ENCODE peak calls at places on chromosomes 11 and 22, in nine cellular contexts. Y is spleen; E is pancreas; A is tibial artery; P is psoas muscle; D is stomach; T is CD8-positive, alpha-beta memory T cell; L is heart right ventricle; W is neuronal stem cell. H is an unnamed sample. For H3K4me1, the result is how much of the 10 kb centered on the place peaks cover.

GRCh38 chr11:69483696-69484426 is 2.4 kb downstream of the LINC01488 start:
- DNase-seq in Y (peak), E (no peak), A (no peak), P (peak), D (no peak), T (no peak), L (no peak), W (no peak), H (no peak)

GRCh38 chr22:38144025-38144405 is 33.5 kb upstream of the BAIAP2L2 start:
- DNase-seq in Y (no peak), E (no peak), A (peak), P (no peak), D (no peak), T (no peak), L (no peak), W (no peak), H (no peak)

GRCh38 chr11:103988595-103988969 is 47.9 kb upstream of the DDI1 start:
- DNase-seq in Y (no peak), E (no peak), A (no peak), P (no peak), D (no peak), T (no peak), L (no peak), W (no peak), H (no peak)

GRCh38 chr22:23233746-23234408 is 53.6 kb downstream of the BCR start:
- DNase-seq in Y (no peak), E (no peak), A (no peak), P (peak), D (no peak), T (no peak), L (no peak), W (no peak), H (no peak)

GRCh38 chr11:69078930-69079607 is 30.3 kb downstream of the TPCN2 start:
- DNase-seq in Y (no peak), E (no peak), A (no peak), P (no peak), D (no peak), T (no peak), L (no peak), W (no peak), H (no peak)

GRCh38 chr11:26780686-26781085 is 58.8 kb upstream of the SLC5A12 start:
- DNase-seq in Y (no peak), E (no peak), A (no peak), P (no peak), D (no peak), T (no peak), L (no peak), W (no peak), H (no peak)

GRCh38 chr11:72553748-72554147 is 119.4 kb upstream of the CLPB start:
- DNase-seq in Y (no peak), E (no peak), A (no peak), P (no peak), D (no peak), T (peak), L (no peak), W (no peak), H (no peak)

GRCh38 chr11:26028294-26028954 is 303.5 kb upstream of the ANO3 start:
- DNase-seq in Y (no peak), E (no peak), A (no peak), P (no peak), D (no peak), T (no peak), L (no peak), W (no peak), H (no peak)

GRCh38 chr22:28198692-28199091 is 279.6 kb upstream of the PITPNB start:
- DNase-seq in Y (no peak), E (no peak), A (no peak), P (no peak), D (no peak), T (no peak), L (no peak), W (no peak), H (no peak)

GRCh38 chr11:64124147-64124546 is 41.8 kb downstream of the MACROD1 start:
- DNase-seq in Y (no peak), E (no peak), A (no peak), P (no peak), D (no peak), T (no peak), L (no peak), W (no peak), H (no peak)

GRCh38 chr11:121153472-121153871 is 52.4 kb downstream of the TECTA start:
- DNase-seq in Y (no peak), E (no peak), A (no peak), P (no peak), D (no peak), T (no peak), L (no peak), W (no peak), H (no peak)

GRCh38 chr22:47125603-47126002 is 363.2 kb downstream of the TBC1D22A start:
- DNase-seq in Y (peak), E (no peak), A (peak), P (no peak), D (no peak), T (no peak), L (no peak), W (no peak), H (no peak)

GRCh38 chr11:88683024-88683423 is 345.5 kb upstream of the CTSC start:
- DNase-seq in Y (no peak), E (no peak), A (no peak), P (no peak), D (no peak), T (no peak), L (no peak), W (peak), H (no peak)

GRCh38 chr11:130340671-130341319 is 26.1 kb upstream of the ZBTB44 start:
- DNase-seq in Y (no peak), E (no peak), A (no peak), P (no peak), D (no peak), T (peak), L (no peak), W (no peak), H (no peak)

GRCh38 chr11:34454308-34455032 is 15.7 kb downstream of the CAT start:
- DNase-seq in Y (no peak), E (no peak), A (no peak), P (no peak), D (no peak), T (no peak), L (no peak), W (no peak), H (no peak)

GRCh38 chr11:12213920-12214319 is 103.5 kb downstream of the MICAL2 start:
- DNase-seq in Y (no peak), E (no peak), A (no peak), P (no peak), D (no peak), T (no peak), L (no peak), W (no peak), H (no peak)
- H3K4me1 ChIP-seq in Y (under half), E (under half), A (under half), P (under half), D (under half), T (under half), L (under half), W (under half), H (under half)

DNA sequence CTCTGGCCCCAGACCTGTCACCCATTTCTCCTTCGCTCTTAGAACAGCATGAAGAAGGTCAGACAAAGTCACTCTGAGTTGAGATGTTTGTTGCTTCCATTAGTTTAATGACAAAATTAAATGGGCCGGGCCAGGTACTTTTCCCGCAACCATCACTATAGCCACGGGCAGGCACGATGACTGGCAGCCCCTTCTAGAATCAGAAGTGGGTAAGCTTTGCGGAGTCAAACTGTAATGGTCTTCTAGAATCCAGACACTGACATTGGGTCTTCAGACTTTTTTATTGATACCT is 2.3 kb upstream of the ACR start:
- DNase-seq in Y (no peak), E (no peak), A (no peak), P (no peak), D (no peak), T (no peak), L (no peak), W (no peak), H (no peak)
- H3K4me1 ChIP-seq in Y (under half), E (under half), A (under half), P (under half), D (under half), T (under half), L (under half), W (under half), H (under half)

DNA sequence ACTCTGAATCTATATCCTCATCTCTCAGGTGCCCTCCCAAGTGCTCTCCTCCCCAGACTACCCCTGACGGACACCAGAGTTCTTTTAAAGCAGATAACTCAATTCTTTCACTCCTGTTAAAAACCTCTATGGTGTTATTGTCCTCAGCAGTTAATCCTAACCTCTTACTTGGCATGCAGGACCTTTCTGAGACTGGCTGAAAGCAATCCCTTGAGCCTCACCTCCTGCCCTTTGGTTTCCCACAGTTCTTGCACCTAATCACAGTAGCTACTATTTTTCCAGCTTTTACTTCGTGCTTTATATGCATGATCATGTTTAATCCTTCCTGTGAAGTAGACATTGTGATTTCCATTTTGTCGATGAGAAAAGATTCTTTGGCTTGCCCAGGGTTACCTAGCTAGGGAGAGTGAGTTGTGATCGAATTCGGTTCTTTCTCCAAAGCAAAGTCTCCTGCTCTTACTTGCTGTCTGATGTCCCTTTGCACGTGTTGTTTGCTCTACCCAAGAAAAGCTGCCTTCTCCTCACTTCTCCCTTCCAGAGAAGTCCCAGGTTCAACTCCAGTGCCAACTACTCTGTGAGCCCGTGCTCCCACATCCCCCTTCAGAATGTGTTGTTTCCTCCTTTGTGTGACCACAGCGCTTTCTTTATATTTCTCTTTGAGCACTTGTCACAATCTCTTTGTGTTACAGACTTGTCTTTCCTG is 2.1 kb downstream of the UBE2L3 start:
- DNase-seq in Y (no peak), E (no peak), A (no peak), P (no peak), D (no peak), T (no peak), L (no peak), W (no peak), H (no peak)
- H3K4me1 ChIP-seq in Y (under half), E (under half), A (under half), P (under half), D (half or more), T (half or more), L (half or more), W (under half), H (under half)

GRCh38 chr11:60982184-60982583 is 10.7 kb downstream of the CD6 start:
- DNase-seq in Y (no peak), E (no peak), A (no peak), P (no peak), D (no peak), T (no peak), L (no peak), W (no peak), H (no peak)

GRCh38 chr11:60981515-60981914 is 10.0 kb downstream of the CD6 start:
- DNase-seq in Y (no peak), E (no peak), A (no peak), P (no peak), D (no peak), T (no peak), L (no peak), W (no peak), H (no peak)

GRCh38 chr11:60974726-60975125 is 3.2 kb downstream of the CD6 start:
- DNase-seq in Y (no peak), E (no peak), A (no peak), P (no peak), D (no peak), T (no peak), L (no peak), W (no peak), H (no peak)

GRCh38 chr11:60977224-60977623 is 5.7 kb downstream of the CD6 start:
- DNase-seq in Y (no peak), E (no peak), A (no peak), P (no peak), D (no peak), T (no peak), L (no peak), W (no peak), H (no peak)

GRCh38 chr11:60978546-60979380 is 7.3 kb downstream of the CD6 start:
- DNase-seq in Y (no peak), E (no peak), A (no peak), P (no peak), D (no peak), T (peak), L (no peak), W (no peak), H (no peak)
- H3K4me1 ChIP-seq in Y (under half), E (under half), A (under half), P (under half), D (under half), T (half or more), L (under half), W (under half), H (under half)

GRCh38 chr11:110952150-110952549 is 239.9 kb upstream of the ARHGAP20 start:
- DNase-seq in Y (no peak), E (no peak), A (no peak), P (no peak), D (no peak), T (no peak), L (no peak), W (no peak), H (no peak)
- H3K4me1 ChIP-seq in Y (under half), E (under half), A (under half), P (under half), D (under half), T (under half), L (under half), W (under half), H (under half)

DNA sequence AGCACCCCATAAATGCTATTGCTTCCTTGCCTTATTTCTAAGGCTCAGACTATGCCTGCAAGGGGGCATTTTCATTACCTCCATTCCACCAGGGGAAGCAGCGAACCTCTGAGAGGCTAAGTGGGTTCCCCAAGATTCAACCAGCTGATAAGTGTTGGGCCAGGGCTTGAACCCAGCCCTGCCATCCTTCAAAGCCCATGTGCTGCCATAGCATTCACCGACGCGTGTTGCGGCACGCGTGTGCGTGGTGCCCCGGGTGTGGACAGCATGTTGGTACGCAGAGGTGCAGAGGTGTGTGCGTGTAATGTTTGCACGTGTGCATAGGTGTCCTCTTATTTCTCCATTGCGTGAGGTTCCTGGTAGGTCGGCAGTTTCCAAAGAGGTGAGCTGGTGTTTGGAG is 66.0 kb upstream of the PPARA start:
- DNase-seq in Y (peak), E (no peak), A (no peak), P (no peak), D (no peak), T (no peak), L (peak), W (no peak), H (no peak)
- H3K4me1 ChIP-seq in Y (under half), E (half or more), A (under half), P (half or more), D (half or more), T (under half), L (half or more), W (under half), H (half or more)

DNA sequence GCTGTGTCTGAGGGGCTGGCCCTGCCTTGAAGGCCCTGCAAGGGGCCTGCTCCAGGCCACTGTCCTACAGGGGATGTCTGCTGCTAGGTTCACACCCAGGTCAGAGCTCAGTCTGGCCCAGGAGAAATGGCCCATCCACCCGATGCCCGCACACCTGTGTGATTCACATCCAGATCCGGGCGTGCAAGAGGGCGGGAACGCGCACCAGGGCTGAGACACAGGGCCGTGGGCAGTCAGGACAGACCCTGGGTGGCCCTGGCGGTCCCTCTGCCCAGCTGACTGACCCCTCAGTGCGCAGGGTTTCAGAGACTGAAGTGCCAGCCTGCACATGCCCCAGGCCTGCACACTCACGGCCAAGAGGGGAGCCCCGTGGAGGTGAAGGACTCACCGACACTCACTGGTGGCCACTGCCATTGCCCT is 7.4 kb downstream of the TOLLIP start:
- DNase-seq in Y (peak), E (peak), A (no peak), P (no peak), D (peak), T (no peak), L (no peak), W (no peak), H (no peak)
- H3K4me1 ChIP-seq in Y (under half), E (half or more), A (under half), P (half or more), D (half or more), T (under half), L (under half), W (under half), H (under half)

GRCh38 chr11:57504511-57504910 is 11.0 kb downstream of the SLC43A1 start:
- DNase-seq in Y (no peak), E (no peak), A (no peak), P (no peak), D (no peak), T (no peak), L (no peak), W (no peak), H (no peak)
- H3K4me1 ChIP-seq in Y (under half), E (under half), A (under half), P (under half), D (under half), T (under half), L (under half), W (under half), H (under half)

H was measured in prostate gland.